ENCODE peak calls at places on chromosomes 1 and 21, in six cellular contexts. One of them, this sample, is unnamed.

GRCh38 chr1:26317612-26318337 is at the start of gene CD52:
- DNase-seq in stimulated activated naive B cell treated with anti-CD40 and anti-IgM and Interleukin-4, amounts not matched to agents 10 μg/mL and 1 μg/mL and 100 μg/mL, for 72 hours: peak; percentile 48
- DNase-seq in HFF-Myc: no peak
- DNase-seq in NCI-H526: no peak
- DNase-seq in T1000: no peak
- DNase-seq in sigmoid colon: no peak
- DNase-seq in this sample: no peak

GRCh38 chr1:94737124-94737998 is 82.8 kb upstream of the SLC44A3 start:
- DNase-seq in stimulated activated naive B cell treated with anti-CD40 and anti-IgM and Interleukin-4, amounts not matched to agents 10 μg/mL and 1 μg/mL and 100 μg/mL, for 72 hours: no peak
- DNase-seq in HFF-Myc: no peak
- DNase-seq in NCI-H526: no peak
- DNase-seq in T1000: no peak
- DNase-seq in sigmoid colon: no peak
- DNase-seq in this sample: no peak

GRCh38 chr1:108590947-108591346 is 31.0 kb downstream of the EEIG2 start:
- DNase-seq in stimulated activated naive B cell treated with anti-CD40 and anti-IgM and Interleukin-4, amounts not matched to agents 10 μg/mL and 1 μg/mL and 100 μg/mL, for 72 hours: no peak
- DNase-seq in HFF-Myc: peak; percentile 93
- DNase-seq in NCI-H526: no peak
- DNase-seq in T1000: no peak
- DNase-seq in sigmoid colon: no peak
- DNase-seq in this sample: no peak

GRCh38 chr1:80825067-80825466 is 975.7 kb upstream of the ADGRL2 start:
- DNase-seq in stimulated activated naive B cell treated with anti-CD40 and anti-IgM and Interleukin-4, amounts not matched to agents 10 μg/mL and 1 μg/mL and 100 μg/mL, for 72 hours: no peak
- DNase-seq in HFF-Myc: no peak
- DNase-seq in NCI-H526: no peak
- DNase-seq in T1000: no peak
- DNase-seq in sigmoid colon: no peak
- DNase-seq in this sample: no peak

GRCh38 chr1:226185153-226186036 is 1.1 kb downstream of the ACBD3 start:
- DNase-seq in stimulated activated naive B cell treated with anti-CD40 and anti-IgM and Interleukin-4, amounts not matched to agents 10 μg/mL and 1 μg/mL and 100 μg/mL, for 72 hours: no peak
- DNase-seq in HFF-Myc: no peak
- DNase-seq in NCI-H526: no peak
- DNase-seq in T1000: no peak
- DNase-seq in sigmoid colon: no peak
- DNase-seq in this sample: no peak

GRCh38 chr1:248752119-248752931 is 3.2 kb downstream of the LYPD8 start:
- DNase-seq in stimulated activated naive B cell treated with anti-CD40 and anti-IgM and Interleukin-4, amounts not matched to agents 10 μg/mL and 1 μg/mL and 100 μg/mL, for 72 hours: no peak
- DNase-seq in HFF-Myc: no peak
- DNase-seq in NCI-H526: no peak
- DNase-seq in T1000: peak; percentile 24
- DNase-seq in sigmoid colon: no peak
- DNase-seq in this sample: no peak

GRCh38 chr1:37553598-37553926 is 531 bp downstream of the SNIP1 start:
- DNase-seq in stimulated activated naive B cell treated with anti-CD40 and anti-IgM and Interleukin-4, amounts not matched to agents 10 μg/mL and 1 μg/mL and 100 μg/mL, for 72 hours: no peak
- DNase-seq in HFF-Myc: no peak
- DNase-seq in NCI-H526: no peak
- DNase-seq in T1000: no peak
- DNase-seq in sigmoid colon: no peak
- DNase-seq in this sample: no peak

GRCh38 chr1:158067651-158068050 is 74.2 kb downstream of the KIRREL1 start:
- DNase-seq in stimulated activated naive B cell treated with anti-CD40 and anti-IgM and Interleukin-4, amounts not matched to agents 10 μg/mL and 1 μg/mL and 100 μg/mL, for 72 hours: no peak
- DNase-seq in HFF-Myc: no peak
- DNase-seq in NCI-H526: no peak
- DNase-seq in T1000: no peak
- DNase-seq in sigmoid colon: peak; percentile 71
- DNase-seq in this sample: no peak

GRCh38 chr1:78527706-78528105 is 36.9 kb downstream of the PTGFR start:
- DNase-seq in stimulated activated naive B cell treated with anti-CD40 and anti-IgM and Interleukin-4, amounts not matched to agents 10 μg/mL and 1 μg/mL and 100 μg/mL, for 72 hours: no peak
- DNase-seq in HFF-Myc: no peak
- DNase-seq in NCI-H526: no peak
- DNase-seq in T1000: no peak
- DNase-seq in sigmoid colon: no peak
- DNase-seq in this sample: peak; percentile 53

GRCh38 chr1:246117066-246117791 is 389.9 kb downstream of the SMYD3 start:
- DNase-seq in stimulated activated naive B cell treated with anti-CD40 and anti-IgM and Interleukin-4, amounts not matched to agents 10 μg/mL and 1 μg/mL and 100 μg/mL, for 72 hours: peak; percentile 11
- DNase-seq in HFF-Myc: peak; percentile 31
- DNase-seq in NCI-H526: no peak
- DNase-seq in T1000: no peak
- DNase-seq in sigmoid colon: no peak
- DNase-seq in this sample: no peak

GRCh38 chr1:9473032-9473792 is 66.1 kb upstream of the SLC25A33 start:
- DNase-seq in stimulated activated naive B cell treated with anti-CD40 and anti-IgM and Interleukin-4, amounts not matched to agents 10 μg/mL and 1 μg/mL and 100 μg/mL, for 72 hours: no peak
- DNase-seq in HFF-Myc: peak; percentile 74
- DNase-seq in NCI-H526: no peak
- DNase-seq in T1000: peak; percentile 86
- DNase-seq in sigmoid colon: peak; percentile 90
- DNase-seq in this sample: peak; percentile 58

GRCh38 chr1:221897312-221897711 is 155.4 kb upstream of the DUSP10 start:
- DNase-seq in stimulated activated naive B cell treated with anti-CD40 and anti-IgM and Interleukin-4, amounts not matched to agents 10 μg/mL and 1 μg/mL and 100 μg/mL, for 72 hours: no peak
- DNase-seq in HFF-Myc: no peak
- DNase-seq in NCI-H526: peak; percentile 32
- DNase-seq in T1000: no peak
- DNase-seq in sigmoid colon: no peak
- DNase-seq in this sample: no peak

GRCh38 chr1:167599839-167600581 is 30.0 kb upstream of the RCSD1 start:
- DNase-seq in stimulated activated naive B cell treated with anti-CD40 and anti-IgM and Interleukin-4, amounts not matched to agents 10 μg/mL and 1 μg/mL and 100 μg/mL, for 72 hours: peak; percentile 24
- DNase-seq in HFF-Myc: no peak
- DNase-seq in NCI-H526: peak; percentile 48
- DNase-seq in T1000: no peak
- DNase-seq in sigmoid colon: no peak
- DNase-seq in this sample: peak; percentile 2

GRCh38 chr21:45323487-45324380 is 36.0 kb upstream of the POFUT2 start:
- DNase-seq in stimulated activated naive B cell treated with anti-CD40 and anti-IgM and Interleukin-4, amounts not matched to agents 10 μg/mL and 1 μg/mL and 100 μg/mL, for 72 hours: no peak
- DNase-seq in HFF-Myc: no peak
- DNase-seq in NCI-H526: no peak
- DNase-seq in T1000: no peak
- DNase-seq in sigmoid colon: peak; percentile 62
- DNase-seq in this sample: no peak

This sample was measured in HS-27A.